ENCODE peak calls at places on chromosomes 2 and 18, in six cellular contexts. One of them, this sample, is unnamed.

GRCh38 chr2:59892398-59892797 is 661.1 kb downstream of the BCL11A start:
- DNase-seq in heart left ventricle: no peak
- DNase-seq in frontal cortex: no peak
- DNase-seq in naive thymus-derived CD8-positive, alpha-beta T cell: no peak
- DNase-seq in K562: no peak
- DNase-seq in GM10248: no peak
- DNase-seq in this sample: no peak

GRCh38 chr2:47568164-47568861 is 165.4 kb downstream of the MSH2 start:
- DNase-seq in heart left ventricle: no peak
- DNase-seq in frontal cortex: no peak
- DNase-seq in naive thymus-derived CD8-positive, alpha-beta T cell: no peak
- DNase-seq in K562: no peak
- DNase-seq in GM10248: no peak
- DNase-seq in this sample: peak

GRCh38 chr2:217010173-217010572 is 150.3 kb upstream of the TNP1 start:
- DNase-seq in heart left ventricle: no peak
- DNase-seq in frontal cortex: no peak
- DNase-seq in naive thymus-derived CD8-positive, alpha-beta T cell: no peak
- DNase-seq in K562: no peak
- DNase-seq in GM10248: no peak
- DNase-seq in this sample: no peak

GRCh38 chr2:226995625-226996041 is 159.8 kb downstream of the RHBDD1 start:
- DNase-seq in heart left ventricle: no peak
- DNase-seq in frontal cortex: no peak
- DNase-seq in naive thymus-derived CD8-positive, alpha-beta T cell: no peak
- DNase-seq in K562: no peak
- DNase-seq in GM10248: peak
- DNase-seq in this sample: peak

GRCh38 chr2:177622516-177622915 is 229.9 kb downstream of the AGPS start:
- DNase-seq in heart left ventricle: no peak
- DNase-seq in frontal cortex: no peak
- DNase-seq in naive thymus-derived CD8-positive, alpha-beta T cell: no peak
- DNase-seq in K562: no peak
- DNase-seq in GM10248: no peak
- DNase-seq in this sample: no peak

GRCh38 chr2:7835693-7836680 is 845.9 kb upstream of the ID2 start:
- DNase-seq in heart left ventricle: no peak
- DNase-seq in frontal cortex: no peak
- DNase-seq in naive thymus-derived CD8-positive, alpha-beta T cell: no peak
- DNase-seq in K562: no peak
- DNase-seq in GM10248: peak
- DNase-seq in this sample: peak

GRCh38 chr2:15531095-15531854 is 29.9 kb downstream of the NBAS start:
- DNase-seq in heart left ventricle: no peak
- DNase-seq in frontal cortex: no peak
- DNase-seq in naive thymus-derived CD8-positive, alpha-beta T cell: no peak
- DNase-seq in K562: peak
- DNase-seq in GM10248: no peak
- DNase-seq in this sample: no peak

GRCh38 chr2:163338270-163338669 is 397.5 kb downstream of the FIGN start:
- DNase-seq in heart left ventricle: no peak
- DNase-seq in frontal cortex: no peak
- DNase-seq in naive thymus-derived CD8-positive, alpha-beta T cell: no peak
- DNase-seq in K562: no peak
- DNase-seq in GM10248: no peak
- DNase-seq in this sample: no peak

GRCh38 chr2:225091336-225091735 is 49.1 kb upstream of the DOCK10 start:
- DNase-seq in heart left ventricle: no peak
- DNase-seq in frontal cortex: no peak
- DNase-seq in naive thymus-derived CD8-positive, alpha-beta T cell: no peak
- DNase-seq in K562: no peak
- DNase-seq in GM10248: no peak
- DNase-seq in this sample: no peak

GRCh38 chr2:224847431-224847830 is 131.3 kb upstream of the CCDC195 start:
- DNase-seq in heart left ventricle: no peak
- DNase-seq in frontal cortex: no peak
- DNase-seq in naive thymus-derived CD8-positive, alpha-beta T cell: no peak
- DNase-seq in K562: no peak
- DNase-seq in GM10248: no peak
- DNase-seq in this sample: no peak

GRCh38 chr2:135926605-135927004 is 50.4 kb upstream of the MCM6 start:
- DNase-seq in heart left ventricle: no peak
- DNase-seq in frontal cortex: no peak
- DNase-seq in naive thymus-derived CD8-positive, alpha-beta T cell: no peak
- DNase-seq in K562: no peak
- DNase-seq in GM10248: no peak
- DNase-seq in this sample: no peak

GRCh38 chr18:31419457-31419932 is 28.0 kb upstream of the DSG3 start:
- DNase-seq in heart left ventricle: no peak
- DNase-seq in frontal cortex: no peak
- DNase-seq in naive thymus-derived CD8-positive, alpha-beta T cell: no peak
- DNase-seq in K562: peak
- DNase-seq in GM10248: no peak
- DNase-seq in this sample: no peak

GRCh38 chr18:28792404-28793103 is 615.6 kb upstream of the CDH2 start:
- DNase-seq in heart left ventricle: no peak
- DNase-seq in frontal cortex: no peak
- DNase-seq in naive thymus-derived CD8-positive, alpha-beta T cell: no peak
- DNase-seq in K562: no peak
- DNase-seq in GM10248: no peak
- DNase-seq in this sample: peak

GRCh38 chr18:47380153-47380552 is 128.7 kb upstream of the SKOR2 start:
- DNase-seq in heart left ventricle: no peak
- DNase-seq in frontal cortex: no peak
- DNase-seq in naive thymus-derived CD8-positive, alpha-beta T cell: no peak
- DNase-seq in K562: no peak
- DNase-seq in GM10248: no peak
- DNase-seq in this sample: no peak

GRCh38 chr2:51681854-51682253 is 649.9 kb upstream of the NRXN1 start:
- DNase-seq in heart left ventricle: no peak
- DNase-seq in frontal cortex: no peak
- DNase-seq in naive thymus-derived CD8-positive, alpha-beta T cell: no peak
- DNase-seq in K562: no peak
- DNase-seq in GM10248: no peak
- DNase-seq in this sample: no peak

GRCh38 chr2:168030862-168031624 is 216.4 kb downstream of the STK39 start:
- DNase-seq in heart left ventricle: no peak
- DNase-seq in frontal cortex: no peak
- DNase-seq in naive thymus-derived CD8-positive, alpha-beta T cell: no peak
- DNase-seq in K562: no peak
- DNase-seq in GM10248: peak
- DNase-seq in this sample: no peak

GRCh38 chr18:63206433-63207153 is 113.0 kb downstream of the BCL2 start:
- DNase-seq in heart left ventricle: no peak
- DNase-seq in frontal cortex: no peak
- DNase-seq in naive thymus-derived CD8-positive, alpha-beta T cell: no peak
- DNase-seq in K562: no peak
- DNase-seq in GM10248: no peak
- DNase-seq in this sample: no peak

GRCh38 chr18:23259701-23260661 is 124.7 kb downstream of the CABLES1 start:
- DNase-seq in heart left ventricle: peak
- DNase-seq in frontal cortex: no peak
- DNase-seq in naive thymus-derived CD8-positive, alpha-beta T cell: peak
- DNase-seq in K562: peak
- DNase-seq in GM10248: peak
- DNase-seq in this sample: peak

GRCh38 chr2:176997074-176997791 is 215.4 kb upstream of the HNRNPA3 start:
- DNase-seq in heart left ventricle: no peak
- DNase-seq in frontal cortex: no peak
- DNase-seq in naive thymus-derived CD8-positive, alpha-beta T cell: no peak
- DNase-seq in K562: no peak
- DNase-seq in GM10248: peak
- DNase-seq in this sample: no peak

GRCh38 chr18:52499018-52499417 is 159.0 kb downstream of the DCC start:
- DNase-seq in heart left ventricle: no peak
- DNase-seq in frontal cortex: no peak
- DNase-seq in naive thymus-derived CD8-positive, alpha-beta T cell: no peak
- DNase-seq in K562: no peak
- DNase-seq in GM10248: no peak
- DNase-seq in this sample: no peak

GRCh38 chr2:153059338-153060052 is 341.1 kb downstream of the ARL6IP6 start:
- DNase-seq in heart left ventricle: no peak
- DNase-seq in frontal cortex: no peak
- DNase-seq in naive thymus-derived CD8-positive, alpha-beta T cell: no peak
- DNase-seq in K562: no peak
- DNase-seq in GM10248: no peak
- DNase-seq in this sample: no peak

GRCh38 chr2:111071480-111072143 is 49.1 kb upstream of the BCL2L11 start:
- DNase-seq in heart left ventricle: no peak
- DNase-seq in frontal cortex: no peak
- DNase-seq in naive thymus-derived CD8-positive, alpha-beta T cell: no peak
- DNase-seq in K562: no peak
- DNase-seq in GM10248: no peak
- DNase-seq in this sample: no peak

GRCh38 chr2:950627-950992 is at the start of gene SNTG2:
- DNase-seq in heart left ventricle: peak
- DNase-seq in frontal cortex: peak
- DNase-seq in naive thymus-derived CD8-positive, alpha-beta T cell: peak
- DNase-seq in K562: peak
- DNase-seq in GM10248: peak
- DNase-seq in this sample: no peak

GRCh38 chr18:78514910-78515670 is 464.5 kb upstream of the SALL3 start:
- DNase-seq in heart left ventricle: no peak
- DNase-seq in frontal cortex: no peak
- DNase-seq in naive thymus-derived CD8-positive, alpha-beta T cell: no peak
- DNase-seq in K562: no peak
- DNase-seq in GM10248: no peak
- DNase-seq in this sample: no peak

GRCh38 chr2:217934321-217935131 is 68.3 kb downstream of the TNS1 start:
- DNase-seq in heart left ventricle: peak
- DNase-seq in frontal cortex: peak
- DNase-seq in naive thymus-derived CD8-positive, alpha-beta T cell: no peak
- DNase-seq in K562: no peak
- DNase-seq in GM10248: no peak
- DNase-seq in this sample: no peak

GRCh38 chr2:238498188-238498587 is 71.5 kb downstream of the ASB1 start:
- DNase-seq in heart left ventricle: no peak
- DNase-seq in frontal cortex: no peak
- DNase-seq in naive thymus-derived CD8-positive, alpha-beta T cell: no peak
- DNase-seq in K562: no peak
- DNase-seq in GM10248: no peak
- DNase-seq in this sample: no peak

GRCh38 chr2:65553504-65554074 is 121.2 kb upstream of the SPRED2 start:
- DNase-seq in heart left ventricle: no peak
- DNase-seq in frontal cortex: no peak
- DNase-seq in naive thymus-derived CD8-positive, alpha-beta T cell: no peak
- DNase-seq in K562: no peak
- DNase-seq in GM10248: no peak
- DNase-seq in this sample: no peak

GRCh38 chr2:192333642-192334041 is 138.9 kb upstream of the TMEFF2 start:
- DNase-seq in heart left ventricle: no peak
- DNase-seq in frontal cortex: no peak
- DNase-seq in naive thymus-derived CD8-positive, alpha-beta T cell: no peak
- DNase-seq in K562: no peak
- DNase-seq in GM10248: no peak
- DNase-seq in this sample: no peak

GRCh38 chr2:158955974-158956373 is 12.5 kb upstream of the TANC1 start:
- DNase-seq in heart left ventricle: no peak
- DNase-seq in frontal cortex: no peak
- DNase-seq in naive thymus-derived CD8-positive, alpha-beta T cell: no peak
- DNase-seq in K562: no peak
- DNase-seq in GM10248: no peak
- DNase-seq in this sample: no peak

GRCh38 chr2:74481961-74482800 is 617 bp downstream of the CCDC142 start:
- DNase-seq in heart left ventricle: no peak
- DNase-seq in frontal cortex: no peak
- DNase-seq in naive thymus-derived CD8-positive, alpha-beta T cell: no peak
- DNase-seq in K562: peak
- DNase-seq in GM10248: peak
- DNase-seq in this sample: no peak

GRCh38 chr2:180694445-180695421 is 285.7 kb upstream of the UBE2E3 start:
- DNase-seq in heart left ventricle: no peak
- DNase-seq in frontal cortex: no peak
- DNase-seq in naive thymus-derived CD8-positive, alpha-beta T cell: no peak
- DNase-seq in K562: no peak
- DNase-seq in GM10248: no peak
- DNase-seq in this sample: no peak

GRCh38 chr2:28350196-28350595 is 42.5 kb upstream of the FOSL2 start:
- DNase-seq in heart left ventricle: no peak
- DNase-seq in frontal cortex: no peak
- DNase-seq in naive thymus-derived CD8-positive, alpha-beta T cell: no peak
- DNase-seq in K562: no peak
- DNase-seq in GM10248: no peak
- DNase-seq in this sample: no peak

GRCh38 chr2:98541906-98542305 is 66.4 kb downstream of the COA5 start:
- DNase-seq in heart left ventricle: no peak
- DNase-seq in frontal cortex: no peak
- DNase-seq in naive thymus-derived CD8-positive, alpha-beta T cell: no peak
- DNase-seq in K562: no peak
- DNase-seq in GM10248: peak
- DNase-seq in this sample: no peak

GRCh38 chr2:187702157-187702556 is 147.9 kb upstream of the TFPI start:
- DNase-seq in heart left ventricle: no peak
- DNase-seq in frontal cortex: no peak
- DNase-seq in naive thymus-derived CD8-positive, alpha-beta T cell: no peak
- DNase-seq in K562: no peak
- DNase-seq in GM10248: no peak
- DNase-seq in this sample: no peak